ENCODE peak calls at places on chromosomes 12 and 14, in four cellular contexts. J is astrocyte of the spinal cord; T is stimulated activated naive CD4-positive, alpha-beta T cell treated with Interleukin-2 at 50 U/mL for 16 hours; Y is activated CD8-positive, alpha-beta memory T cell treated with anti-CD3 and anti-CD28 coated beads, Interleukin-2, amount 50 U/mL, for 4 hours. W is an unnamed sample.

GRCh38 chr14:23181453-23181852 is 2.0 kb downstream of the SLC7A8 start:
- DNase-seq in J (no peak), Y (no peak), T (no peak), W (no peak)

GRCh38 chr12:45989277-45989856 is 1.0 kb downstream of the SCAF11 start:
- DNase-seq in J (no peak), T (peak), Y (peak), W (no peak)

GRCh38 chr14:71754422-71755095 is 177.7 kb upstream of the RGS6 start:
- DNase-seq in J (no peak), T (no peak), Y (no peak), W (no peak)

GRCh38 chr12:132182711-132183365 is 38.6 kb downstream of the NOC4L start:
- DNase-seq in J (no peak), Y (no peak), T (no peak), W (no peak)

GRCh38 chr14:85564841-85565527 is 35.0 kb downstream of the FLRT2 start:
- DNase-seq in T (no peak), Y (no peak), J (no peak), W (no peak)

GRCh38 chr12:108724054-108724889 is 7.0 kb downstream of the CORO1C start:
- DNase-seq in J (peak), T (no peak), Y (no peak), W (no peak)

GRCh38 chr12:133130808-133131128 is 341 bp downstream of the ZNF10 start:
- DNase-seq in Y (peak), J (no peak), T (peak), W (peak)

GRCh38 chr14:67497216-67497615 is 8.7 kb upstream of the TMEM229B start:
- DNase-seq in J (no peak), T (no peak), Y (no peak), W (no peak)

GRCh38 chr14:50001146-50001998 is 108.5 kb downstream of the ARF6 start:
- DNase-seq in J (peak), Y (peak), T (peak), W (no peak)

GRCh38 chr14:63510538-63510937 is 32.6 kb downstream of the PPP2R5E start:
- DNase-seq in Y (no peak), J (peak), T (no peak), W (no peak)

GRCh38 chr14:76109087-76109880 is 42.4 kb upstream of the GPATCH2L start:
- DNase-seq in J (no peak), T (no peak), Y (no peak), W (no peak)

GRCh38 chr12:85781751-85782150 is 54.5 kb downstream of the RASSF9 start:
- DNase-seq in Y (no peak), T (no peak), J (no peak), W (no peak)

GRCh38 chr14:98725196-98725595 is 546.8 kb downstream of the BCL11B start:
- DNase-seq in Y (no peak), J (no peak), T (no peak), W (no peak)

GRCh38 chr14:102878174-102878969 is 44.1 kb upstream of the AMN start:
- DNase-seq in J (no peak), T (no peak), Y (no peak), W (no peak)

GRCh38 chr12:123035841-123036240 is 55.4 kb downstream of the ARL6IP4 start:
- DNase-seq in T (no peak), J (no peak), Y (peak), W (no peak)

GRCh38 chr14:25430808-25431207 is 380.9 kb upstream of the STXBP6 start:
- DNase-seq in T (no peak), Y (no peak), J (no peak), W (no peak)

GRCh38 chr14:80781968-80782367 is 159.6 kb downstream of the CEP128 start:
- DNase-seq in T (no peak), Y (no peak), J (peak), W (no peak)

GRCh38 chr12:119649202-119649808 is 18.6 kb upstream of the PRKAB1 start:
- DNase-seq in T (no peak), J (peak), Y (no peak), W (peak)

GRCh38 chr14:68627868-68628604 is 164.8 kb downstream of the ZFP36L1 start:
- DNase-seq in Y (peak), J (no peak), T (peak), W (peak)

GRCh38 chr14:105944632-105945610 is 418.5 kb downstream of the TMEM121 start:
- DNase-seq in Y (peak), J (no peak), T (peak), W (no peak)

GRCh38 chr12:82097877-82098276 is 260.3 kb downstream of the CCDC59 start:
- DNase-seq in T (no peak), J (no peak), Y (no peak), W (no peak)

GRCh38 chr12:57213068-57213715 is 3.4 kb upstream of the NXPH4 start:
- DNase-seq in T (peak), Y (peak), J (peak), W (peak)

GRCh38 chr14:95198320-95198719 is 41.0 kb upstream of the DICER1 start:
- DNase-seq in T (no peak), Y (no peak), J (no peak), W (no peak)

GRCh38 chr14:22657861-22658260 is 13.7 kb upstream of the OR6J1 start:
- DNase-seq in J (peak), Y (no peak), T (no peak), W (no peak)

GRCh38 chr14:90593254-90594040 is 196.6 kb downstream of the CALM1 start:
- DNase-seq in J (no peak), T (no peak), Y (no peak), W (no peak)

GRCh38 chr12:101925935-101926334 is 48.6 kb downstream of the DRAM1 start:
- DNase-seq in T (no peak), Y (no peak), J (no peak), W (no peak)

GRCh38 chr14:94203473-94204210 is 29.5 kb downstream of the PPP4R4 start:
- DNase-seq in T (no peak), Y (no peak), J (no peak), W (no peak)

W was measured in frontal cortex.